ENCODE peak calls at places on chromosomes 2 and 18, in eight cellular contexts. One of them, this sample, is unnamed.

GRCh38 chr2:219612605-219613286 is 14.7 kb upstream of the SLC4A3 start:
- DNase-seq in fibroblast of mammary gland: no peak
- DNase-seq in epithelial cell of proximal tubule: no peak
- DNase-seq in A673: no peak
- DNase-seq in GM12865: peak; percentile 33
- DNase-seq in brain microvascular endothelial cell: no peak
- DNase-seq in hepatocyte: no peak
- DNase-seq in CD8-positive, alpha-beta T cell: no peak
- DNase-seq in this sample: no peak

GRCh38 chr2:233489666-233490065 is 76.9 kb downstream of the USP40 start:
- DNase-seq in CD8-positive, alpha-beta T cell: no peak
- DNase-seq in hepatocyte: no peak
- DNase-seq in brain microvascular endothelial cell: peak; percentile 65
- DNase-seq in fibroblast of mammary gland: peak; percentile 54
- DNase-seq in GM12865: no peak
- DNase-seq in A673: no peak
- DNase-seq in epithelial cell of proximal tubule: no peak
- DNase-seq in this sample: no peak

GRCh38 chr18:79575891-79576685 is 103.5 kb upstream of the CTDP1 start:
- DNase-seq in fibroblast of mammary gland: peak; percentile 38
- DNase-seq in epithelial cell of proximal tubule: no peak
- DNase-seq in hepatocyte: peak; percentile 73
- DNase-seq in A673: no peak
- DNase-seq in GM12865: no peak
- DNase-seq in CD8-positive, alpha-beta T cell: no peak
- DNase-seq in brain microvascular endothelial cell: peak; percentile 26
- DNase-seq in this sample: no peak

GRCh38 chr18:58370096-58370495 is 258.8 kb downstream of the ALPK2 start:
- DNase-seq in GM12865: no peak
- DNase-seq in A673: no peak
- DNase-seq in CD8-positive, alpha-beta T cell: no peak
- DNase-seq in brain microvascular endothelial cell: no peak
- DNase-seq in epithelial cell of proximal tubule: no peak
- DNase-seq in fibroblast of mammary gland: no peak
- DNase-seq in hepatocyte: no peak
- DNase-seq in this sample: no peak

GRCh38 chr2:162686336-162686735 is 152.2 kb downstream of the KCNH7 start:
- DNase-seq in CD8-positive, alpha-beta T cell: no peak
- DNase-seq in brain microvascular endothelial cell: no peak
- DNase-seq in A673: no peak
- DNase-seq in GM12865: no peak
- DNase-seq in hepatocyte: no peak
- DNase-seq in fibroblast of mammary gland: no peak
- DNase-seq in epithelial cell of proximal tubule: no peak
- DNase-seq in this sample: no peak

GRCh38 chr2:48249631-48250473 is 280.1 kb upstream of the STON1 start:
- DNase-seq in A673: no peak
- DNase-seq in CD8-positive, alpha-beta T cell: no peak
- DNase-seq in epithelial cell of proximal tubule: no peak
- DNase-seq in fibroblast of mammary gland: peak; percentile 57
- DNase-seq in brain microvascular endothelial cell: no peak
- DNase-seq in hepatocyte: peak; percentile 61
- DNase-seq in GM12865: no peak
- DNase-seq in this sample: no peak

GRCh38 chr2:115782286-115782685 is 1339.8 kb downstream of the DPP10 start:
- DNase-seq in A673: no peak
- DNase-seq in hepatocyte: no peak
- DNase-seq in fibroblast of mammary gland: no peak
- DNase-seq in GM12865: no peak
- DNase-seq in brain microvascular endothelial cell: no peak
- DNase-seq in CD8-positive, alpha-beta T cell: no peak
- DNase-seq in epithelial cell of proximal tubule: no peak
- DNase-seq in this sample: no peak

GRCh38 chr2:203811491-203812221 is 55.9 kb upstream of the CTLA4 start:
- DNase-seq in CD8-positive, alpha-beta T cell: peak; percentile 67
- DNase-seq in hepatocyte: peak; percentile 61
- DNase-seq in epithelial cell of proximal tubule: peak; percentile 79
- DNase-seq in fibroblast of mammary gland: peak; percentile 95
- DNase-seq in A673: peak; percentile 29
- DNase-seq in GM12865: peak; percentile 54
- DNase-seq in brain microvascular endothelial cell: peak; percentile 95
- DNase-seq in this sample: no peak

GRCh38 chr2:12918841-12919445 is 202.2 kb downstream of the TRIB2 start:
- DNase-seq in A673: peak; percentile 24
- DNase-seq in fibroblast of mammary gland: peak; percentile 82
- DNase-seq in CD8-positive, alpha-beta T cell: no peak
- DNase-seq in GM12865: no peak
- DNase-seq in brain microvascular endothelial cell: peak; percentile 49
- DNase-seq in epithelial cell of proximal tubule: no peak
- DNase-seq in hepatocyte: no peak
- DNase-seq in this sample: no peak

GRCh38 chr18:36420826-36421225 is 123.3 kb downstream of the FHOD3 start:
- DNase-seq in fibroblast of mammary gland: peak; percentile 60
- DNase-seq in CD8-positive, alpha-beta T cell: no peak
- DNase-seq in GM12865: peak; percentile 58
- DNase-seq in hepatocyte: no peak
- DNase-seq in brain microvascular endothelial cell: no peak
- DNase-seq in A673: no peak
- DNase-seq in epithelial cell of proximal tubule: no peak
- DNase-seq in this sample: no peak

GRCh38 chr2:26008851-26009566 is 24.9 kb upstream of the RAB10 start:
- DNase-seq in brain microvascular endothelial cell: peak; percentile 57
- DNase-seq in epithelial cell of proximal tubule: peak; percentile 49
- DNase-seq in fibroblast of mammary gland: peak; percentile 94
- DNase-seq in A673: peak; percentile 26
- DNase-seq in GM12865: peak; percentile 21
- DNase-seq in hepatocyte: peak; percentile 79
- DNase-seq in CD8-positive, alpha-beta T cell: no peak
- DNase-seq in this sample: no peak

GRCh38 chr2:27241761-27242613 is 20.9 kb downstream of the SLC30A3 start:
- DNase-seq in fibroblast of mammary gland: no peak
- DNase-seq in hepatocyte: no peak
- DNase-seq in A673: no peak
- DNase-seq in brain microvascular endothelial cell: no peak
- DNase-seq in GM12865: no peak
- DNase-seq in CD8-positive, alpha-beta T cell: no peak
- DNase-seq in epithelial cell of proximal tubule: no peak
- DNase-seq in this sample: no peak

GRCh38 chr2:128520787-128521186 is 202.1 kb upstream of the HS6ST1 start:
- DNase-seq in GM12865: peak; percentile 75
- DNase-seq in brain microvascular endothelial cell: peak; percentile 13
- DNase-seq in epithelial cell of proximal tubule: no peak
- DNase-seq in A673: no peak
- DNase-seq in fibroblast of mammary gland: no peak
- DNase-seq in hepatocyte: no peak
- DNase-seq in CD8-positive, alpha-beta T cell: no peak
- DNase-seq in this sample: no peak

GRCh38 chr2:157283468-157283867 is 26.0 kb downstream of the GALNT5 start:
- DNase-seq in fibroblast of mammary gland: no peak
- DNase-seq in brain microvascular endothelial cell: no peak
- DNase-seq in hepatocyte: no peak
- DNase-seq in A673: peak; percentile 18
- DNase-seq in GM12865: no peak
- DNase-seq in CD8-positive, alpha-beta T cell: no peak
- DNase-seq in epithelial cell of proximal tubule: no peak
- DNase-seq in this sample: no peak

GRCh38 chr2:201882353-201883095 is 76.2 kb downstream of the CDK15 start:
- DNase-seq in CD8-positive, alpha-beta T cell: no peak
- DNase-seq in GM12865: peak; percentile 61
- DNase-seq in fibroblast of mammary gland: peak; percentile 36
- DNase-seq in epithelial cell of proximal tubule: no peak
- DNase-seq in hepatocyte: no peak
- DNase-seq in A673: peak; percentile 96
- DNase-seq in brain microvascular endothelial cell: peak; percentile 56
- DNase-seq in this sample: no peak

GRCh38 chr2:128258218-128258617 is 60.5 kb downstream of the HS6ST1 start:
- DNase-seq in A673: no peak
- DNase-seq in hepatocyte: no peak
- DNase-seq in epithelial cell of proximal tubule: no peak
- DNase-seq in CD8-positive, alpha-beta T cell: no peak
- DNase-seq in brain microvascular endothelial cell: no peak
- DNase-seq in GM12865: no peak
- DNase-seq in fibroblast of mammary gland: no peak
- DNase-seq in this sample: no peak

DNA sequence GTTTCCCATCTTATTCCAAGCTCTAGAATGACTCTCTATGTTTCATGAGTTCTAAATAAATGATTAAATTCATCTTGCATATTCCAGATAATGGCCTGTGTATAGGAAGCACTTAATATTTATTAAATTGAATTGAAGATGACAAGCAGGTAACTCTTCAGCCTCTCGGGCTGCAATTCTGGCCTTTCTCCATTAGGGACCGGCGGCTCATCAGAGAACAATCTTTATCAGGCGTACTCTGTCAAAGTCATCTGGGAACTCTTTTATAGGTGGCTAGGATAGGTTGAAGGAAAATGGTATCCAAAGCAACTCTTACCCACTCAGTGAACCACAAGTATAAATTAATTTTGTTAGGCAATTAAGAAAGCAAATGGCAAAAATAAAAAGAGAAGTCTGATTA is 308.5 kb downstream of the NOL4 start:
- DNase-seq in hepatocyte: no peak
- DNase-seq in brain microvascular endothelial cell: no peak
- DNase-seq in fibroblast of mammary gland: no peak
- DNase-seq in CD8-positive, alpha-beta T cell: no peak
- DNase-seq in A673: peak; percentile 10
- DNase-seq in GM12865: peak; percentile 10
- DNase-seq in epithelial cell of proximal tubule: no peak
- DNase-seq in this sample: no peak
- TF ChIP-seq CTCF in hepatocyte: no peak
- TF ChIP-seq CTCF in brain microvascular endothelial cell: peak; percentile 34
- TF ChIP-seq CTCF in fibroblast of mammary gland: no peak
- TF ChIP-seq CTCF in CD8-positive, alpha-beta T cell: no peak
- TF ChIP-seq CTCF in A673: peak; percentile 35
- TF ChIP-seq CTCF in GM12865: peak; percentile 2
- TF ChIP-seq CTCF in epithelial cell of proximal tubule: no peak
- TF ChIP-seq CTCF in this sample: peak; percentile 44

DNA sequence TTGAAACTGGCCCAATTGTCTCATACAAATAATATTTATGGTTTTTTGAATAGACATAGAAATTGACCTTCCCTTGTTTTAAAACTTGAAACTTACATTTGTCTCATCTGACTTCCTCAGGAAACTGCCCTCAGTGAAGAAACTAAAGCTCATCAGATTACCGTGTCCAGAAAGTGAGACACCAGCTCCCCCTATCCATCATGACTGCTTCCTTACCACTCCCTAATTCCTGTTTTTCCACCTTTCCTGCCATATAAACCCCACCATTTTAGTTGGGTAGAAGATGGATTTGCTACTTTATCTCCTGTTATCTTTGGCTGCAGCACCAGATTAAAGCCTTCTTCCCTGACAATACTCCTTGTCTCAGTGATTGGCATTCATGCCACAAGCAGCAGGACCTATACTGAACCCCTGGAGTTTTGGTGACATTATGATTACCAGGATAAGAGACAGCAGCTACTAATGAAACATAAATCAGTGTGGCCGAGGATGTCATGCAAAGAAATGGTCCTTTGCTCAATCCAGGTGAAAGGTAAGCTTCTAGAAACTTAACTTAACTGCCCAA is 1627.6 kb upstream of the ZEB2 start:
- DNase-seq in brain microvascular endothelial cell: no peak
- DNase-seq in epithelial cell of proximal tubule: no peak
- DNase-seq in A673: peak; percentile 31
- DNase-seq in GM12865: no peak
- DNase-seq in hepatocyte: no peak
- DNase-seq in fibroblast of mammary gland: no peak
- DNase-seq in CD8-positive, alpha-beta T cell: no peak
- DNase-seq in this sample: no peak
- TF ChIP-seq CTCF in brain microvascular endothelial cell: no peak
- TF ChIP-seq CTCF in epithelial cell of proximal tubule: peak; percentile 29
- TF ChIP-seq CTCF in A673: peak; percentile 55
- TF ChIP-seq CTCF in GM12865: no peak
- TF ChIP-seq CTCF in hepatocyte: no peak
- TF ChIP-seq CTCF in fibroblast of mammary gland: no peak
- TF ChIP-seq CTCF in CD8-positive, alpha-beta T cell: no peak
- TF ChIP-seq CTCF in this sample: no peak

GRCh38 chr2:207256476-207257207 is 90.9 kb upstream of the KLF7 start:
- DNase-seq in epithelial cell of proximal tubule: no peak
- DNase-seq in GM12865: no peak
- DNase-seq in brain microvascular endothelial cell: peak; percentile 72
- DNase-seq in A673: peak; percentile 74
- DNase-seq in CD8-positive, alpha-beta T cell: no peak
- DNase-seq in fibroblast of mammary gland: peak; percentile 65
- DNase-seq in hepatocyte: no peak
- DNase-seq in this sample: no peak
- TF ChIP-seq CTCF in epithelial cell of proximal tubule: no peak
- TF ChIP-seq CTCF in GM12865: no peak
- TF ChIP-seq CTCF in brain microvascular endothelial cell: no peak
- TF ChIP-seq CTCF in A673: no peak
- TF ChIP-seq CTCF in CD8-positive, alpha-beta T cell: no peak
- TF ChIP-seq CTCF in fibroblast of mammary gland: no peak
- TF ChIP-seq CTCF in hepatocyte: no peak
- TF ChIP-seq CTCF in this sample: no peak

GRCh38 chr18:50218432-50219197 is 23.7 kb upstream of the MYO5B start:
- DNase-seq in hepatocyte: peak; percentile 30
- DNase-seq in GM12865: peak; percentile 76
- DNase-seq in fibroblast of mammary gland: peak; percentile 35
- DNase-seq in CD8-positive, alpha-beta T cell: peak; percentile 52
- DNase-seq in epithelial cell of proximal tubule: no peak
- DNase-seq in brain microvascular endothelial cell: peak; percentile 2
- DNase-seq in A673: peak; percentile 20
- DNase-seq in this sample: no peak
- TF ChIP-seq CTCF in hepatocyte: peak; percentile 24
- TF ChIP-seq CTCF in GM12865: peak; percentile 53
- TF ChIP-seq CTCF in fibroblast of mammary gland: peak; percentile 30
- TF ChIP-seq CTCF in CD8-positive, alpha-beta T cell: no peak
- TF ChIP-seq CTCF in epithelial cell of proximal tubule: peak; percentile 77
- TF ChIP-seq CTCF in brain microvascular endothelial cell: peak; percentile 36
- TF ChIP-seq CTCF in A673: peak; percentile 55
- TF ChIP-seq CTCF in this sample: peak; percentile 50

GRCh38 chr2:222610746-222611145 is 45.1 kb downstream of the FARSB start:
- DNase-seq in A673: peak; percentile 18
- DNase-seq in CD8-positive, alpha-beta T cell: no peak
- DNase-seq in fibroblast of mammary gland: peak; percentile 35
- DNase-seq in GM12865: no peak
- DNase-seq in epithelial cell of proximal tubule: no peak
- DNase-seq in hepatocyte: no peak
- DNase-seq in brain microvascular endothelial cell: no peak
- DNase-seq in this sample: no peak
- TF ChIP-seq CTCF in A673: peak; percentile 41
- TF ChIP-seq CTCF in CD8-positive, alpha-beta T cell: no peak
- TF ChIP-seq CTCF in fibroblast of mammary gland: peak; percentile 19
- TF ChIP-seq CTCF in GM12865: no peak
- TF ChIP-seq CTCF in epithelial cell of proximal tubule: peak; percentile 17
- TF ChIP-seq CTCF in hepatocyte: peak; percentile 14
- TF ChIP-seq CTCF in brain microvascular endothelial cell: peak; percentile 23
- TF ChIP-seq CTCF in this sample: peak; percentile 43

GRCh38 chr18:6732952-6733351 is 3.4 kb downstream of the ARHGAP28 start:
- DNase-seq in A673: no peak
- DNase-seq in fibroblast of mammary gland: no peak
- DNase-seq in hepatocyte: no peak
- DNase-seq in brain microvascular endothelial cell: no peak
- DNase-seq in CD8-positive, alpha-beta T cell: no peak
- DNase-seq in epithelial cell of proximal tubule: no peak
- DNase-seq in GM12865: no peak
- DNase-seq in this sample: no peak
- TF ChIP-seq CTCF in A673: no peak
- TF ChIP-seq CTCF in fibroblast of mammary gland: peak; percentile 16
- TF ChIP-seq CTCF in hepatocyte: peak; percentile 34
- TF ChIP-seq CTCF in brain microvascular endothelial cell: no peak
- TF ChIP-seq CTCF in CD8-positive, alpha-beta T cell: no peak
- TF ChIP-seq CTCF in epithelial cell of proximal tubule: peak; percentile 33
- TF ChIP-seq CTCF in GM12865: no peak
- TF ChIP-seq CTCF in this sample: peak; percentile 46

This sample was measured in type B pancreatic cell.